ENCODE peak calls at places on chromosomes 6 and 20, in eight cellular contexts. Q, W, I, X, T, N, O and D are unnamed samples.

GRCh38 chr20:29313481-29313880 is 1944.0 kb upstream of the DEFB115 start:
- DNase-seq in Q (no peak), W (no peak), I (no peak), X (no peak), T (no peak), N (no peak), O (no peak), D (no peak)

GRCh38 chr6:12170351-12171079 is 119.6 kb upstream of the EDN1 start:
- DNase-seq in Q (no peak), W (no peak), I (no peak), X (no peak), T (no peak), N (no peak), O (no peak), D (peak; percentile 30)

GRCh38 chr6:3623451-3624267 is 127.9 kb downstream of the PXDC1 start:
- DNase-seq in Q (no peak), W (no peak), I (peak; percentile 40), X (peak; percentile 33), T (no peak), N (no peak), O (no peak), D (no peak)

GRCh38 chr6:85496856-85497255 is 47.0 kb downstream of the NT5E start:
- DNase-seq in Q (no peak), W (no peak), I (no peak), X (no peak), T (no peak), N (no peak), O (no peak), D (no peak)

GRCh38 chr6:88629838-88630462 is 333.5 kb downstream of the RNGTT start:
- DNase-seq in Q (no peak), W (no peak), I (no peak), X (no peak), T (no peak), N (no peak), O (no peak), D (no peak)

GRCh38 chr6:30767158-30767943 is 23.0 kb upstream of the IER3 start:
- DNase-seq in Q (no peak), W (no peak), I (no peak), X (no peak), T (no peak), N (no peak), O (no peak), D (no peak)

GRCh38 chr20:24627926-24628325 is 158.5 kb downstream of the SYNDIG1 start:
- DNase-seq in Q (no peak), W (no peak), I (no peak), X (no peak), T (no peak), N (no peak), O (no peak), D (no peak)

GRCh38 chr6:167588920-167589614 is 237.6 kb upstream of the AFDN start:
- DNase-seq in Q (no peak), W (no peak), I (peak; percentile 38), X (no peak), T (no peak), N (no peak), O (no peak), D (no peak)

GRCh38 chr20:13430346-13431002 is 208.3 kb downstream of the TASP1 start:
- DNase-seq in Q (no peak), W (no peak), I (no peak), X (no peak), T (no peak), N (no peak), O (no peak), D (no peak)

GRCh38 chr20:51528263-51529026 is 14.1 kb downstream of the NFATC2 start:
- DNase-seq in Q (no peak), W (no peak), I (no peak), X (no peak), T (no peak), N (no peak), O (no peak), D (no peak)

GRCh38 chr6:105757512-105758200 is 328.5 kb upstream of the PRDM1 start:
- DNase-seq in Q (no peak), W (no peak), I (no peak), X (no peak), T (no peak), N (no peak), O (no peak), D (no peak)

GRCh38 chr20:17617212-17617867 is 47.5 kb downstream of the DSTN start:
- DNase-seq in Q (peak; percentile 83), W (peak; percentile 30), I (peak; percentile 72), X (peak; percentile 81), T (peak; percentile 64), N (no peak), O (peak; percentile 68), D (no peak)

GRCh38 chr6:44104661-44105060 is 22.6 kb downstream of the MRPL14 start:
- DNase-seq in Q (no peak), W (peak; percentile 52), I (no peak), X (no peak), T (peak; percentile 41), N (peak; percentile 63), O (no peak), D (no peak)

GRCh38 chr6:44102527-44102926 is 24.7 kb downstream of the MRPL14 start:
- DNase-seq in Q (no peak), W (no peak), I (no peak), X (no peak), T (no peak), N (no peak), O (no peak), D (no peak)

GRCh38 chr6:44100088-44100550 is 27.1 kb downstream of the MRPL14 start:
- DNase-seq in Q (peak; percentile 38), W (no peak), I (no peak), X (no peak), T (no peak), N (no peak), O (no peak), D (no peak)

GRCh38 chr6:44099192-44099591 is 28.1 kb downstream of the MRPL14 start:
- DNase-seq in Q (no peak), W (no peak), I (no peak), X (no peak), T (no peak), N (no peak), O (no peak), D (no peak)

DNA sequence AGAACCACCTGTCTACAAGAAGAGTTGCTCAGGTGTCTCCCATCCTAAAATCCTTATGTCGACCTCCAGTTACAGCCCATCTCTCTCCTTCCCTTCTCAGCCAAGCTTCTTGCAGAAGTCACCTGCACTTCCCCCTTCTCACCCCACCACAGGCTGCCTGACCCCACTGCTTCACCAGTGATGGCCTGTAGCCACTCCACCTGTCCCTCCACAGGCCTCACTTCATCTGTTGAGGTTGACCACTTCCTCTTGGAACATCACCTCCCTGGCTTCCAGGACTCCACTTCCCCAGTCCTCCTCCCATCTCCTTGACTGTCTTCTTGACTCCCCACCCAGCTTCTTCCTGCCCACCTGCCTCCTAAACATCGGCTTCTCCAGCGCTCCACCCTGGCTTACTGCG is 25.4 kb downstream of the MRPL14 start:
- DNase-seq in Q (no peak), W (no peak), I (no peak), X (no peak), T (no peak), N (no peak), O (no peak), D (no peak)
- TF ChIP-seq POLR2A in Q (no peak), W (no peak), I (no peak), X (no peak), T (no peak), N (no peak), O (no peak), D (no peak)

DNA sequence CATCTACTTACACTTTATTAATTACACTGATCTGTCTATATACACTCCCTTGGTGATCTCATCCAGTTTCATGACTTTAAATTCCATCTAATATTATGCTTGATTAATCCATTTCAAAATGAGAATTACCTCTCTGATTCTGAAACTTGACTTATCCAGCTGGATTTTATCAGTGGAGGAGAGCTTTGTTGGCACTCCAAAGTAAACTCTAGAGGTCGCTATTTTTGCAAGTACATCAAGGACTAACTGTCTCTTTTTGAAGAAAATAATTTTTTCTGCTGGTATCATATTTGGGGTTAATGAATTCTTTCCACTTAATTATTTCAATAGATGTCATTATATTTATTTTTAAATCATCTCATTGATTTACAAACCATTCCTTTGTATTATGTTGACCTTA is 630.3 kb upstream of the MAN1A1 start:
- DNase-seq in Q (no peak), W (no peak), I (no peak), X (no peak), T (no peak), N (no peak), O (no peak), D (no peak)
- TF ChIP-seq CTCF in Q (no peak), W (peak; percentile 22), I (no peak), X (no peak), T (peak; percentile 21), N (peak; percentile 19), O (no peak), D (no peak)

DNA sequence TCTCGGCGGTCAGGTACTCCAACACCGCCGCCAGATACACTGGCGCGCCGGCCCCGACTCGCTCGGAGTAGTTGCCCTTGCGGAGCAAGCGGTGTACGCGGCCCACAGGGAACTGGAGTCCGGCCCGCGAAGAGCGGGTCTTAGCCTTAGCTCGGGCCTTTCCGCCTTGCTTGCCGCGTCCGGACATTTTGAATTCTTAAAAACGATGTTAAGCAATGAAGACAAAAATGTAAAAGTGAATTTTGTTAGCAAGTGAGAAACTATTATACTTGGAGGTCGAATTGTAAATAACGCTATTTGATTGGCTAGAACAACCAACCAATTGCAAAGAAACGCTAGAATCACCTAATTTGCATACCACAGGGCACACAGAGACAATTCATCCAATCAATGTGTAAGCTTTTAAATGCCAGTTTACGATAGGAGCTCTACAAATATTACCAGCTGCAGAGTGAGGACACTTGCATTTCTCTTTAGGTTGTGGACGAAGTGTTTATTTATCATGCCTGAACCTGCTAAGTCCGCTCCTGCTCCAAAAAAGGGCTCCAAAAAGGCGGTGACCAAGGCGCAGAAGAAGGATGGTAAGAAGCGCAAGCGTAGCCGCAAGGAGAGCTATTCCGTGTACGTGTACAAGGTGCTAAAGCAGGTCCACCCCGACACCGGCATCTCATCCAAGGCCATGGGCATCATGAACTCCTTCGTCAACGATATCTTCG is 112.0 kb downstream of the HFE start:
- DNase-seq in Q (no peak), W (peak; percentile 76), I (no peak), X (peak; percentile 96), T (peak; percentile 71), N (peak; percentile 69), O (peak; percentile 54), D (no peak)
- TF ChIP-seq POLR2A in Q (no peak), W (peak; percentile 90), I (peak; percentile 41), X (peak; percentile 99), T (peak; percentile 95), N (no peak), O (peak; percentile 62), D (peak; percentile 55)

GRCh38 chr6:16254535-16254934 is 16.1 kb downstream of the GMPR start:
- DNase-seq in Q (no peak), W (no peak), I (no peak), X (no peak), T (no peak), N (no peak), O (no peak), D (no peak)

GRCh38 chr6:16258709-16259075 is 20.3 kb downstream of the GMPR start:
- DNase-seq in Q (no peak), W (no peak), I (no peak), X (no peak), T (no peak), N (no peak), O (no peak), D (no peak)

GRCh38 chr6:16256781-16257180 is 18.4 kb downstream of the GMPR start:
- DNase-seq in Q (no peak), W (no peak), I (no peak), X (no peak), T (no peak), N (no peak), O (no peak), D (no peak)

GRCh38 chr6:16253399-16254144 is 15.2 kb downstream of the GMPR start:
- DNase-seq in Q (no peak), W (no peak), I (no peak), X (no peak), T (no peak), N (no peak), O (no peak), D (peak; percentile 45)

GRCh38 chr6:16257999-16258708 is 19.8 kb downstream of the GMPR start:
- DNase-seq in Q (no peak), W (no peak), I (no peak), X (no peak), T (no peak), N (peak; percentile 49), O (no peak), D (peak; percentile 52)
- TF ChIP-seq CTCF in Q (no peak), W (no peak), I (no peak), X (no peak), T (no peak), N (no peak), O (no peak), D (no peak)